ENCODE peak calls at places on chromosomes 13 and 19, in five cellular contexts. One of them, this sample, is unnamed.

GRCh38 chr13:30736461-30736860 is 1.1 kb downstream of the ALOX5AP start:
- DNase-seq in choroid plexus epithelial cell: no peak
- DNase-seq in tibial nerve: no peak
- DNase-seq in neural progenitor cell: no peak
- DNase-seq in heart left ventricle: no peak
- DNase-seq in this sample: no peak

GRCh38 chr13:23723463-23723862 is 153.3 kb downstream of the TNFRSF19 start:
- DNase-seq in choroid plexus epithelial cell: peak; percentile 38
- DNase-seq in tibial nerve: no peak
- DNase-seq in neural progenitor cell: no peak
- DNase-seq in heart left ventricle: no peak
- DNase-seq in this sample: no peak

GRCh38 chr19:35622750-35623149 is 6.1 kb upstream of the RBM42 start:
- DNase-seq in choroid plexus epithelial cell: no peak
- DNase-seq in tibial nerve: no peak
- DNase-seq in neural progenitor cell: no peak
- DNase-seq in heart left ventricle: no peak
- DNase-seq in this sample: no peak

GRCh38 chr19:566403-566802 is 6.0 kb upstream of the BSG start:
- DNase-seq in choroid plexus epithelial cell: no peak
- DNase-seq in tibial nerve: no peak
- DNase-seq in neural progenitor cell: no peak
- DNase-seq in heart left ventricle: no peak
- DNase-seq in this sample: no peak

GRCh38 chr19:38788478-38789243 is at the start of gene LGALS7B:
- DNase-seq in choroid plexus epithelial cell: no peak
- DNase-seq in tibial nerve: no peak
- DNase-seq in neural progenitor cell: no peak
- DNase-seq in heart left ventricle: no peak
- DNase-seq in this sample: no peak

GRCh38 chr13:110582421-110582954 is 21.0 kb upstream of the RAB20 start:
- DNase-seq in choroid plexus epithelial cell: no peak
- DNase-seq in tibial nerve: no peak
- DNase-seq in neural progenitor cell: no peak
- DNase-seq in heart left ventricle: no peak
- DNase-seq in this sample: no peak

GRCh38 chr19:43432866-43433673 is 18.4 kb downstream of the TEX101 start:
- DNase-seq in choroid plexus epithelial cell: peak; percentile 70
- DNase-seq in tibial nerve: no peak
- DNase-seq in neural progenitor cell: peak; percentile 78
- DNase-seq in heart left ventricle: peak; percentile 43
- DNase-seq in this sample: peak; percentile 76

GRCh38 chr13:92197669-92198068 is 799.2 kb downstream of the GPC5 start:
- DNase-seq in choroid plexus epithelial cell: no peak
- DNase-seq in tibial nerve: no peak
- DNase-seq in neural progenitor cell: no peak
- DNase-seq in heart left ventricle: no peak
- DNase-seq in this sample: no peak

GRCh38 chr19:50772408-50773311 is 2.4 kb downstream of the GPR32 start:
- DNase-seq in choroid plexus epithelial cell: peak; percentile 28
- DNase-seq in tibial nerve: no peak
- DNase-seq in neural progenitor cell: no peak
- DNase-seq in heart left ventricle: no peak
- DNase-seq in this sample: peak; percentile 50

GRCh38 chr19:45160870-45161714 is at the start of gene NKPD1:
- DNase-seq in choroid plexus epithelial cell: no peak
- DNase-seq in tibial nerve: no peak
- DNase-seq in neural progenitor cell: no peak
- DNase-seq in heart left ventricle: no peak
- DNase-seq in this sample: no peak

GRCh38 chr19:45952691-45953505 is 20.8 kb downstream of the NOVA2 start:
- DNase-seq in choroid plexus epithelial cell: peak; percentile 48
- DNase-seq in tibial nerve: no peak
- DNase-seq in neural progenitor cell: peak; percentile 96
- DNase-seq in heart left ventricle: no peak
- DNase-seq in this sample: peak; percentile 75

GRCh38 chr19:5113101-5113557 is 144.2 kb downstream of the KDM4B start:
- DNase-seq in choroid plexus epithelial cell: peak; percentile 61
- DNase-seq in tibial nerve: no peak
- DNase-seq in neural progenitor cell: no peak
- DNase-seq in heart left ventricle: no peak
- DNase-seq in this sample: no peak

GRCh38 chr19:56137405-56137804 is 3.7 kb upstream of the ZNF444 start:
- DNase-seq in choroid plexus epithelial cell: no peak
- DNase-seq in tibial nerve: no peak
- DNase-seq in neural progenitor cell: no peak
- DNase-seq in heart left ventricle: no peak
- DNase-seq in this sample: no peak

GRCh38 chr13:38045278-38046048 is 175.9 kb upstream of the TRPC4 start:
- DNase-seq in choroid plexus epithelial cell: peak; percentile 79
- DNase-seq in tibial nerve: no peak
- DNase-seq in neural progenitor cell: peak; percentile 52
- DNase-seq in heart left ventricle: no peak
- DNase-seq in this sample: no peak

GRCh38 chr13:20702945-20703784 is at the start of gene IL17D:
- DNase-seq in choroid plexus epithelial cell: no peak
- DNase-seq in tibial nerve: no peak
- DNase-seq in neural progenitor cell: peak; percentile 59
- DNase-seq in heart left ventricle: no peak
- DNase-seq in this sample: peak; percentile 63

GRCh38 chr19:10214784-10215183 is 16.3 kb downstream of the S1PR2 start:
- DNase-seq in choroid plexus epithelial cell: peak; percentile 51
- DNase-seq in tibial nerve: no peak
- DNase-seq in neural progenitor cell: no peak
- DNase-seq in heart left ventricle: no peak
- DNase-seq in this sample: no peak

GRCh38 chr19:10219678-10220077 is 11.5 kb downstream of the S1PR2 start:
- DNase-seq in choroid plexus epithelial cell: peak; percentile 71
- DNase-seq in tibial nerve: no peak
- DNase-seq in neural progenitor cell: peak; percentile 26
- DNase-seq in heart left ventricle: no peak
- DNase-seq in this sample: peak; percentile 74

GRCh38 chr19:10220695-10221094 is 10.4 kb downstream of the S1PR2 start:
- DNase-seq in choroid plexus epithelial cell: no peak
- DNase-seq in tibial nerve: no peak
- DNase-seq in neural progenitor cell: no peak
- DNase-seq in heart left ventricle: no peak
- DNase-seq in this sample: no peak

GRCh38 chr19:10222201-10222890 is 8.8 kb downstream of the S1PR2 start:
- DNase-seq in choroid plexus epithelial cell: no peak
- DNase-seq in tibial nerve: no peak
- DNase-seq in neural progenitor cell: no peak
- DNase-seq in heart left ventricle: no peak
- DNase-seq in this sample: no peak

DNA sequence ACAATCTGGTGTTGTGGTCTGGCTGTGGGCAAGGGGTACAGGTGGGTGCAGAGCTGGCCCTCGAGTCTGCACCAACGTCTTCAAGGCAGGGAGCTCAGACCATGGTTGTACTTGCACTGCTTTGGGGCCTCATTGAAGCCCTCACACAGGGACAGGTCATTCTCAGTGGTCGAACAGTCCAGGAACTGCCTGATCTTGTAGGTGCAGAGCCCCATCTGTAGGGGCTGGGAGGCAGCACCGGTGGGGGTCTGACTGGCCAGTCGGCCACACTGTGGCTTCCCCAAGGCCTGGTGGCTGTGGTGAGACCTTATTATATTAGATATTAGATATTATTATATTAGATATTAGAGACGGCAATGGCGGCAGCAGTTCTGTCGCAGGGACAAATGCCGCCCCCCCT is 14.0 kb downstream of the S1PR2 start:
- DNase-seq in choroid plexus epithelial cell: no peak
- DNase-seq in tibial nerve: no peak
- DNase-seq in neural progenitor cell: no peak
- DNase-seq in heart left ventricle: no peak
- DNase-seq in this sample: no peak
- TF ChIP-seq CTCF in choroid plexus epithelial cell: no peak
- TF ChIP-seq CTCF in tibial nerve: no peak
- TF ChIP-seq CTCF in neural progenitor cell: no peak
- TF ChIP-seq CTCF in heart left ventricle: no peak
- TF ChIP-seq CTCF in this sample: no peak

DNA sequence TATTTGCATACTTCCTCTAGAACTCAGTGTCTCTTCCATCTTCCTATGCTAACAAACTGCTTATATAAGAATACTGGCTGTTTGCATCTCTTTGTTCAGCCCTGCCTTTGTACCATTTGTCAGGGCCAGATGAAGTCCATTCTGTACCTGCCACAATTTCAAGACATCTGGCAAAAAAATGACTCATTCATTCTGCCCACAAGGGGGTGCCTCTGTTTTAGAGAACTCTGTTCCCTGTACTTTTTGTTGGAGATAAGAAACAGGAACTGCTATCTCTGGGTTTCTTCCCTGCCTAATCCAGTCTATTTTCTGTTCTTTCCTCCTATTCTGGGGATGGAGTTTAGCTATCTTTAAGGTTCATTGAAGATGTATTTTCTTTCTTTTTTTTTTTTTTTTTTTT is 23.0 kb downstream of the ZNF568 start:
- DNase-seq in choroid plexus epithelial cell: peak; percentile 21
- DNase-seq in tibial nerve: no peak
- DNase-seq in neural progenitor cell: no peak
- DNase-seq in heart left ventricle: no peak
- DNase-seq in this sample: no peak
- TF ChIP-seq CTCF in choroid plexus epithelial cell: peak; percentile 34
- TF ChIP-seq CTCF in tibial nerve: no peak
- TF ChIP-seq CTCF in neural progenitor cell: no peak
- TF ChIP-seq CTCF in heart left ventricle: no peak
- TF ChIP-seq CTCF in this sample: no peak

GRCh38 chr13:46343279-46343949 is 43.6 kb downstream of the RUBCNL start:
- DNase-seq in choroid plexus epithelial cell: no peak
- DNase-seq in tibial nerve: no peak
- DNase-seq in neural progenitor cell: no peak
- DNase-seq in heart left ventricle: no peak
- DNase-seq in this sample: no peak

GRCh38 chr13:46345400-46345799 is 41.7 kb downstream of the RUBCNL start:
- DNase-seq in choroid plexus epithelial cell: no peak
- DNase-seq in tibial nerve: peak; percentile 21
- DNase-seq in neural progenitor cell: no peak
- DNase-seq in heart left ventricle: no peak
- DNase-seq in this sample: no peak

GRCh38 chr13:46340631-46341111 is 46.4 kb downstream of the RUBCNL start:
- DNase-seq in choroid plexus epithelial cell: no peak
- DNase-seq in tibial nerve: no peak
- DNase-seq in neural progenitor cell: no peak
- DNase-seq in heart left ventricle: no peak
- DNase-seq in this sample: no peak

GRCh38 chr13:46341112-46341711 is 45.8 kb downstream of the RUBCNL start:
- DNase-seq in choroid plexus epithelial cell: peak; percentile 78
- DNase-seq in tibial nerve: no peak
- DNase-seq in neural progenitor cell: no peak
- DNase-seq in heart left ventricle: no peak
- DNase-seq in this sample: peak; percentile 34

DNA sequence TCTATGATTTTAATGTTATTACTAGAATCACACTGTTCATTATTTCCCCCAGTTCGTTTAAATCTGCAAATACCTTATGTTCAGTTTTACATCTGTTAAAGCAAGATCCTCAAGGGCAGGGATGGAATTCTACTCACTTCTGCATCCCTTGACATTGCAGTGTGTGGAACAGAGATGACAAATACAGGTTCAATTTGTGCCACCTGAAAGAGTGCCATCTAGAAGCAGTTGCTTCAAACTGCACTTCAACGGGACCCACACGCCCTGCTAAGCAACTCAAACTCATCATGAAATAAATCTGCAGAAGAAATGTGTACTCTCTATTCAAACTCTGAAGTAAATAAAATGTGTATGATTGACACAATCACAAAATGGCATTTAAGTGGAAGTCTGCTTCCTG is 44.5 kb downstream of the RUBCNL start:
- DNase-seq in choroid plexus epithelial cell: no peak
- DNase-seq in tibial nerve: no peak
- DNase-seq in neural progenitor cell: no peak
- DNase-seq in heart left ventricle: no peak
- DNase-seq in this sample: no peak
- TF ChIP-seq CTCF in choroid plexus epithelial cell: no peak
- TF ChIP-seq CTCF in tibial nerve: no peak
- TF ChIP-seq CTCF in neural progenitor cell: no peak
- TF ChIP-seq CTCF in heart left ventricle: no peak
- TF ChIP-seq CTCF in this sample: no peak

GRCh38 chr13:114024603-114025431 is 50.9 kb upstream of the C13orf46 start:
- DNase-seq in choroid plexus epithelial cell: peak; percentile 36
- DNase-seq in tibial nerve: no peak
- DNase-seq in neural progenitor cell: no peak
- DNase-seq in heart left ventricle: peak; percentile 26
- DNase-seq in this sample: peak; percentile 80

GRCh38 chr13:114022876-114023275 is 49.0 kb upstream of the C13orf46 start:
- DNase-seq in choroid plexus epithelial cell: no peak
- DNase-seq in tibial nerve: no peak
- DNase-seq in neural progenitor cell: no peak
- DNase-seq in heart left ventricle: no peak
- DNase-seq in this sample: no peak

GRCh38 chr13:114022309-114022669 is 48.4 kb upstream of the C13orf46 start:
- DNase-seq in choroid plexus epithelial cell: no peak
- DNase-seq in tibial nerve: no peak
- DNase-seq in neural progenitor cell: no peak
- DNase-seq in heart left ventricle: peak; percentile 16
- DNase-seq in this sample: no peak

GRCh38 chr13:114025432-114026127 is 51.7 kb upstream of the C13orf46 start:
- DNase-seq in choroid plexus epithelial cell: peak; percentile 95
- DNase-seq in tibial nerve: no peak
- DNase-seq in neural progenitor cell: peak; percentile 38
- DNase-seq in heart left ventricle: peak; percentile 43
- DNase-seq in this sample: no peak

GRCh38 chr13:114023716-114024602 is 50.1 kb upstream of the C13orf46 start:
- DNase-seq in choroid plexus epithelial cell: no peak
- DNase-seq in tibial nerve: no peak
- DNase-seq in neural progenitor cell: no peak
- DNase-seq in heart left ventricle: peak; percentile 17
- DNase-seq in this sample: no peak
- TF ChIP-seq CTCF in choroid plexus epithelial cell: peak; percentile 7
- TF ChIP-seq CTCF in tibial nerve: no peak
- TF ChIP-seq CTCF in neural progenitor cell: no peak
- TF ChIP-seq CTCF in heart left ventricle: no peak
- TF ChIP-seq CTCF in this sample: no peak

This sample was measured in GM10248.